ENCODE peak calls at places on chromosome 14, in five cellular contexts. D is stomach, S is transverse colon, B is HCT116, N is adrenal gland. Y is an unnamed sample.

GRCh38 chr14:70064111-70064885 is 124.5 kb downstream of the SLC8A3 start:
- DNase-seq in D (no peak), S (no peak), B (no peak), N (no peak), Y (no peak)

GRCh38 chr14:40733206-40733605 is 873.5 kb upstream of the LRFN5 start:
- DNase-seq in D (no peak), S (no peak), B (no peak), N (no peak), Y (no peak)

GRCh38 chr14:22689186-22689585 is 45.0 kb upstream of the OR6J1 start:
- DNase-seq in D (no peak), S (no peak), B (peak; percentile 89), N (no peak), Y (no peak)

GRCh38 chr14:60723218-60724079 is 702 bp downstream of the SIX4 start:
- DNase-seq in D (peak; percentile 54), S (peak; percentile 21), B (no peak), N (peak; percentile 51), Y (peak; percentile 61)

GRCh38 chr14:72291908-72292688 is 359.9 kb downstream of the RGS6 start:
- DNase-seq in D (no peak), S (no peak), B (peak; percentile 15), N (peak; percentile 19), Y (peak; percentile 25)

GRCh38 chr14:100211893-100212292 is 27.1 kb upstream of the YY1 start:
- DNase-seq in D (no peak), S (no peak), B (no peak), N (no peak), Y (no peak)

GRCh38 chr14:100545359-100545758 is 41.9 kb downstream of the BEGAIN start:
- DNase-seq in D (no peak), S (no peak), B (no peak), N (no peak), Y (no peak)

GRCh38 chr14:23766737-23767401 is 130.7 kb downstream of the DHRS2 start:
- DNase-seq in D (no peak), S (no peak), B (no peak), N (no peak), Y (no peak)

GRCh38 chr14:23861666-23862065 is 91.9 kb upstream of the DHRS4 start:
- DNase-seq in D (peak; percentile 68), S (no peak), B (no peak), N (peak; percentile 56), Y (peak; percentile 79)

GRCh38 chr14:72615511-72616121 is 278.3 kb downstream of the DPF3 start:
- DNase-seq in D (no peak), S (no peak), B (no peak), N (peak; percentile 42), Y (no peak)

GRCh38 chr14:22630486-22630885 is 13.7 kb downstream of the OR6J1 start:
- DNase-seq in D (no peak), S (no peak), B (no peak), N (no peak), Y (no peak)

GRCh38 chr14:70660967-70661871 is 19.5 kb downstream of the TTC9 start:
- DNase-seq in D (peak; percentile 80), S (peak; percentile 39), B (no peak), N (no peak), Y (peak; percentile 22)

GRCh38 chr14:97276573-97276972 is 479.4 kb downstream of the VRK1 start:
- DNase-seq in D (no peak), S (no peak), B (no peak), N (no peak), Y (no peak)

GRCh38 chr14:60165547-60165876 is 314 bp upstream of the DHRS7 start:
- DNase-seq in D (no peak), S (no peak), B (no peak), N (no peak), Y (no peak)

GRCh38 chr14:91317381-91318313 is 73.1 kb upstream of the GPR68 start:
- DNase-seq in D (peak; percentile 83), S (peak; percentile 87), B (no peak), N (peak; percentile 74), Y (peak; percentile 65)

GRCh38 chr14:38107216-38107631 is 100.5 kb upstream of the SSTR1 start:
- DNase-seq in D (no peak), S (no peak), B (no peak), N (no peak), Y (no peak)

GRCh38 chr14:74980746-74981661 is 21.7 kb upstream of the EIF2B2 start:
- DNase-seq in D (no peak), S (no peak), B (no peak), N (no peak), Y (no peak)
- H3K4me1 ChIP-seq in D (no peaks in the 10 kb centered on the region), S (no peaks in the 10 kb centered on the region), B (no peaks in the 10 kb centered on the region), N (peaks cover 11% of the 10 kb centered on the region), Y (no peaks in the 10 kb centered on the region)

DNA sequence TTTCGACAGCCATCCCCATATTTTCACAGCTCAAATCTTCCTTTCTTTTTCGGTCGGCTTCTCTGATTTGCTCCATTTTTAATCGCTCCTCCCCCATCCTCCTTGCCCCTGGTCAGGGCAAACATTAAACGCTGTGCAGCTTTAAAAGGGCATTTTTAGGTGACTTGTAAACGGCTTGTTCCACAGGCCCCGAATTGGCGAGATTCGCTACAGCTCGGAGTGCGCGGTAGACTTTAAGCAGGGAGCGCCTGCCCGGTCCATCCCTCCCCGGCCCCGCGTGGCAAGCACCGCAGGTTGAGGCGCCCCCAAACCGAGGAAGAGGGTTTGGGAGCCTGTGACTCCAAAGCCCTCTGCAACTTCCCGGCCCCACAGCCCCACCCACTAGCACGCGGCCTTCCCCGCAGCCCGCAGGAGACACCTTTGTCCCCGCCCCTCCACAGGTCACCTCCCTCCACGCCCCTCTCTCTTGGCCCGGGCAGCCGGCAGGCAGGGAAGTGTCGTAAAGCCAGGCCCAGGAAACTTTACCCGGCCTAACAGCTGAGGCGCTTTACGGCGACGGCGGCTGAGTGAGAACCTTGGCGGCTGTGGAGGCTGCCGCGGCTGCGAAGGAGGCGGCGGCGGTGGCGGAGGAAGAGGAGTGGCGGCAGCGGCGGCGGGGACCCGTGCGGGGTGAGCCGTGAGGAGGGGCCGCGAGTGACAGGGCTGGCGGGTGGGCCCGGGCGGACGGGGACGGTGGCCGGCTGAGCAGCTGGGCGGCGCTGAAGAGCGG is at the start of gene NAA30:
- DNase-seq in D (peak; percentile 91), S (peak; percentile 95), B (peak; percentile 87), N (peak; percentile 95), Y (peak; percentile 92)
- TF ChIP-seq POLR2A in D (no peak), S (peak; percentile 68), B (peak; percentile 47), N (peak; percentile 30), Y (peak; percentile 50)

DNA sequence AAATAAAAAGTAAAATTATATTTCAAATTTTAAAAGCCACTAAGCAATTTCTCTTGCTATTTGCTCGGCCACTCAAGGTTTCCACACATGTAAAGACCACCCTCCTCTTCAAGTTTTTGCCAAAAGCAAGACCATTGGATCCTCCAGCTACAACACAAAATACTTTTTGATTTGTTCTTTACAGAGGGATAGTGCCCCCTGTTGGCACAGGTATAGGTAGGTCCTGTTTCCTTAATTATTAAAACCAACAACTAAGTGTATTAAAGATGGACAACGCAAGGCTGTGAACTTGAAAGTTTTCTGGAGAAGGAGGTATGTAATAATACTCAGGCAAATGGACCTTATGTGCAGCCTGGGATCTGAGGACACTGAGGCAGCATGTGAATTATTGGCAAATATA is 23.8 kb downstream of the ATP6V1D start:
- DNase-seq in D (no peak), S (no peak), B (peak; percentile 36), N (no peak), Y (no peak)
- TF ChIP-seq CTCF in D (no peak), S (peak; percentile 23), B (peak; percentile 75), N (peak; percentile 24), Y (peak; percentile 17)

DNA sequence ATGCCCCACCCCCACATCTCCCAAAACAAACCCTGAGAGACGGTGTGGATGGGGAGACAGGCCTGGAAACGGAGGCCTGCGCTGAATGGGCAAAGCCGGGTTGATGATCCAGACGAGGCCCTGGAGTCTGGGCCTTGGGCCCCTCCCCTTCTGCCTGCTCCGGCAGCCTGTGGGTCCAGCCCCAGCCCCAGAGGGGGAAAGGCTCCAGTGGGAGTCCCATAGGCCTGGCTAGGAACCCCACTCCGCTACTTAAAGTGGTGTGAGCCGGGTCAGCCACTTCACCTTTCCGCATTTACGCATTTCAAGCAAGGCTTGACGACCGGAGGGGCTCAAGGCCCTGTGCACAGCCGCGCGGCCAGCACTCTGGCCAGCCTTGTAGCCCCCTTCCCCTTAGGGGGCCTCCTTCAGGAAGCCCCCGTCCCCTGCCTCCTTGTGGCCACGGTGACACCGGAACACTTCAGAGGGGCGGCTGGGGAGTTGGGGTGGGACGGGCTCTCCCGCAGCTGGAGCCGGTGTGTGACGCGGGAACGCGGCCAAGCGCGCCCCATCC is 608 bp upstream of the TNFAIP2 start:
- DNase-seq in D (no peak), S (no peak), B (no peak), N (no peak), Y (peak; percentile 25)
- H3K4me1 ChIP-seq in D (peaks cover 85% of the 10 kb centered on the region), S (peaks cover 77% of the 10 kb centered on the region), B (peaks cover 34% of the 10 kb centered on the region), N (peaks cover 61% of the 10 kb centered on the region), Y (peaks cover 70% of the 10 kb centered on the region)

DNA sequence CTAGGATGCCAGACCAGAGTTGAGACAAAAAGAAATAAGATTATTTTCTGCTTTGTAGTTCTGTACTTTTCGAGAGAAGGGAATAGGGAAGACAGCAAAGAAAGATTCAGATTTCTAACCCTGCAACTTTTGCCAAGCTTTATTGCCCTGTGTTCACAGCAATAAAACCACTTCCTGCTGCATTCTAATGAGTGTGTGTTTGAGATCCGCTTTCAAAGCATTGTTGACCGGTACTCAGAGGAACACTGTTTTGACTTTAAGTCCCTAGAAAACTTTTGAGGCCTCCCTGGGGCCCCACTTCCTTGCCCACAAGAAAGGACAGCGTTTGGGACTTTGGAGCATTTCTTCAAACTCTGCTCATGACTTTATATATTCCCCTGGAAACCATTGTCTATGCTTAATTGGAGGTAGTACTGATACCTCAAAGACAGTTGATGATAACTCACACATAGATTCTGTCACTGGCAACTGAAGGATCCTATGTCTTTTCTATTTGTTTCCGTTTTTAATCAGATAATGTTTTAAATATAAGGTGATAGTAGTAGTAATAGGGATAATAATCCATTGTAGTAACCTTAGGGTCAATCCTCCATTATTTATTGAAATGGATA is 1.3 kb downstream of the RNASE6 start:
- DNase-seq in D (no peak), S (no peak), B (no peak), N (no peak), Y (no peak)
- TF ChIP-seq POLR2A in D (no peak), S (no peak), B (no peak), N (no peak), Y (peak; percentile 31)

Y was measured in body of pancreas.